ENCODE peak calls at places on chromosomes 1 and 21, in four cellular contexts. One of them, this sample, is unnamed.

GRCh38 chr21:25963186-25963585 is 207.4 kb downstream of the APP start:
- DNase-seq in right lobe of liver: no peak
- DNase-seq in ovary: no peak
- DNase-seq in H1: no peak
- DNase-seq in this sample: peak

GRCh38 chr1:48645883-48646282 is 130.8 kb downstream of the BEND5 start:
- DNase-seq in right lobe of liver: no peak
- DNase-seq in ovary: no peak
- DNase-seq in H1: no peak
- DNase-seq in this sample: no peak

GRCh38 chr1:18932387-18932786 is 24.1 kb downstream of the IFFO2 start:
- DNase-seq in right lobe of liver: no peak
- DNase-seq in ovary: no peak
- DNase-seq in H1: no peak
- DNase-seq in this sample: no peak

GRCh38 chr1:71839876-71840275 is 442.5 kb downstream of the NEGR1 start:
- DNase-seq in ovary: no peak
- DNase-seq in right lobe of liver: no peak
- DNase-seq in H1: no peak
- DNase-seq in this sample: no peak

GRCh38 chr1:1989759-1990158 is 13.8 kb downstream of the CFAP74 start:
- DNase-seq in H1: no peak
- DNase-seq in ovary: no peak
- DNase-seq in right lobe of liver: no peak
- DNase-seq in this sample: no peak

GRCh38 chr1:44276006-44276405 is 62.7 kb downstream of the DMAP1 start:
- DNase-seq in right lobe of liver: no peak
- DNase-seq in ovary: no peak
- DNase-seq in H1: no peak
- DNase-seq in this sample: no peak

GRCh38 chr1:244653439-244654283 is 735 bp downstream of the DESI2 start:
- DNase-seq in right lobe of liver: no peak
- DNase-seq in H1: no peak
- DNase-seq in ovary: no peak
- DNase-seq in this sample: peak

GRCh38 chr1:168719306-168720111 is 9.5 kb downstream of the DPT start:
- DNase-seq in H1: no peak
- DNase-seq in ovary: no peak
- DNase-seq in right lobe of liver: no peak
- DNase-seq in this sample: no peak

GRCh38 chr1:53541761-53542550 is 82.8 kb downstream of the DMRTB1 start:
- DNase-seq in ovary: no peak
- DNase-seq in H1: no peak
- DNase-seq in right lobe of liver: no peak
- DNase-seq in this sample: peak

DNA sequence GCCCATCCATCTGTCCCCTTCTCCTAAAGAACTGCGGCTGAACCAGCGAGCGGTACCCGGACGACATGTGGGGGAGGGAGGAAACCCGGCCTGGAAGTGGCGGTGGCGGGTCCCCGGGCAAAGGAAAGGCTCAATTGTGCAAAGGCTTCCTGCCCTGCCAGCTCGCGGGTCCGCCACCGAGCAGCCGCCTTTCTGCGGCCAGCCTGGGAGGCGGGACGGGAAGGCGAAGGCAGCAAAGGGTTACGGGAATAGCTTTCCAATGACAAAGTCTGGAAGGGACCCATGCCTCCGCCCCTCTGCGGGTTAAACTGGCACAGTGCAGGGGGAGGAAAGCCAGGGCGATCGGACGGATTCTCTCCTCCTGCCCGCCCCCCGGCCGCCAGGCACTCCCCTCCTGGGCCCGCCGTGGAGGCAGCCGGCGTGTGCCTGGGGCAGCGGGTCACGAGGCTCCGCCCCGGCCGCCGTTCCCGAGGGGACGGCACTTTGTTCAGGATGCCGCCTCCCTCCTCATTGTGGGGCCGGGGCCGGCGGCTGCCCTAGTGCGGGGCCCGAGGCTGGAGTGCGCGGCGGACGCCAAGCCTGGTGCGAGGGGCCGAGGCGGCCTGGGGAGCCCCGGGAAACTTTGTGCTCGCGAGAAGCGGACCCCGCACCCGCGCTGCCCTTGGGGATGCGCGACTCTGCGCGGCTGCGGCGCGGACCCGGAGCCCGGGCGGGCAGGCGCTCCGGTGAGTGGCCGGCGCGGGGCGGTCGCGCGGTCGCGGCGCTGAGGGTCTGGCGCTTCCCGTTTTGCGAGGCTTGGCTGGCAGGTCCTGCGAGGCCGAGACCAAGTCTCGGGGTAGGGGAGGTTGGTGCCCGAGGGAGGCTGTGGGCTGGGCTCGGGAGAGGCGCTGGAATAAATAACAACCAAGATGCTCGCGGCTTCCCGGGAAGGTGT is at the start of gene NAV1:
- DNase-seq in right lobe of liver: peak
- DNase-seq in H1: no peak
- DNase-seq in ovary: peak
- DNase-seq in this sample: peak
- TF ChIP-seq POLR2A in right lobe of liver: peak
- TF ChIP-seq POLR2A in H1: no peak
- TF ChIP-seq POLR2A in ovary: peak
- TF ChIP-seq POLR2A in this sample: peak

DNA sequence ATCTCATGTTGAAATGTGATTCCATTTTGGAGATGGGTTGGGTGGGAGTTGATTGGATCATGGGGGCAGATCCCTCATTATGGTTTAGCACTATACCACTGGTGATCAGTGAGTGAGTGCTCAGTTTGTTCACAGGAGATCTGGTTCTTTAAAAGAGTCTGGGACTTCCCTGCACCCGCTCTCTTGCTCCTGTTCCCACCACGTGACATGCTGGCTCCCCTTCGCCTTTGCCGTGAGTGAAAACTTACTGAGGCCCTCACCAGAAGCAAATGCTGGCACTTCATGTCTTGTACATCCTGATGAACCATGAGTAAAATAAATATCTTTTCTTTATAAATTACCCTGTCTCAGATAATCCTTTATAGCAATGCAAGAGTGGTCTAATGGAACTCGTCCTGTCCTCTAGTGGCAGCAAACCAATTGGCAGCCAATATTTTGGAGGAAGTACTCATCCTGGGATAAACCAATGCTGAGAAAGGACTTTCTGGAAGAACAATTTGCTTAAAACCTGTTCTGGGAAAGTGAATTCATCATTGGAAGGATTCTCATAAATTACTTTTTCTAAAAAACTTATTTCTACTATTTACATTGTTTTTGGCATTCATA is 27.8 kb upstream of the CYP4A11 start:
- DNase-seq in ovary: no peak
- DNase-seq in H1: no peak
- DNase-seq in right lobe of liver: no peak
- DNase-seq in this sample: no peak
- TF ChIP-seq CTCF in ovary: no peak
- TF ChIP-seq CTCF in H1: no peak
- TF ChIP-seq CTCF in right lobe of liver: peak
- TF ChIP-seq CTCF in this sample: peak

DNA sequence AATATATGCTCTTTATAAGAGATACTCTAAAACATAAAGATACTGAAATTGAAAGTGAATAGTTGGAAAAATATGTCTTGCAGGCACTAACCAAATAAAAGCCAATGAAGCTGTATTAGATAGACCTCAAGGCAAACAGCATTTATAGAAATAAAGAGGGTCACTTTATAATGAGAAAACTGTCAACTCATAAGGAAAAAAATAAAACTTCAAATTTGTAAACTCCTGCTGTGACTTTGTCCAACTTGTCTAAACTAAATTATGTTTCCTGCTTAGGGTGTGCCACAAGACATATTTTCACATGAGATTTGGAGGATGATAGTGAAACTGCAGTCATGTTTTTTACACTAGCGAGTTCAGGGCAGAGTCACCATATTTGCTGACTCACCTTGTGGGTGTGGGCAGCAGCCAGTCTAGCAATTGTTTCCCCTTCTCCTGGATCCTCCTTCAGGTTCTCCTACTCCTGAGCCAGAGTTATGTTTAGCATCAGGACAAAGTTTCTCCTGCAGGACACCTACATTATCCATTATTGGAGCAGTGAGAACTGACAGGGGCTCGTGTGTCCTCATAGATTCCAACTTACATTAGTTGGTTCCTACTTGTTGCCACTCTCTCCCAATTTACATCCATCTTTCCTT is 43.8 kb downstream of the CD53 start:
- DNase-seq in H1: no peak
- DNase-seq in right lobe of liver: no peak
- DNase-seq in ovary: no peak
- DNase-seq in this sample: no peak
- TF ChIP-seq POLR2A in H1: no peak
- TF ChIP-seq POLR2A in right lobe of liver: no peak
- TF ChIP-seq POLR2A in ovary: no peak
- TF ChIP-seq POLR2A in this sample: no peak

GRCh38 chr1:156549390-156549789 is 23.0 kb downstream of the IQGAP3 start:
- DNase-seq in H1: no peak
- DNase-seq in right lobe of liver: no peak
- DNase-seq in ovary: no peak
- DNase-seq in this sample: no peak
- TF ChIP-seq CTCF in H1: no peak
- TF ChIP-seq CTCF in right lobe of liver: no peak
- TF ChIP-seq CTCF in ovary: no peak
- TF ChIP-seq CTCF in this sample: no peak

GRCh38 chr1:46197551-46198025 is 646 bp downstream of the POMGNT1 start:
- DNase-seq in right lobe of liver: no peak
- DNase-seq in H1: no peak
- DNase-seq in ovary: no peak
- DNase-seq in this sample: no peak

GRCh38 chr1:46196609-46197008 is 1.6 kb downstream of the POMGNT1 start:
- DNase-seq in ovary: no peak
- DNase-seq in H1: no peak
- DNase-seq in right lobe of liver: no peak
- DNase-seq in this sample: no peak

GRCh38 chr1:46194641-46195179 is 3.5 kb downstream of the POMGNT1 start:
- DNase-seq in right lobe of liver: no peak
- DNase-seq in ovary: no peak
- DNase-seq in H1: no peak
- DNase-seq in this sample: no peak

GRCh38 chr1:46199233-46199749 is 1.1 kb upstream of the POMGNT1 start:
- DNase-seq in H1: no peak
- DNase-seq in right lobe of liver: no peak
- DNase-seq in ovary: no peak
- DNase-seq in this sample: no peak

GRCh38 chr1:46198026-46198826 is at the start of gene POMGNT1:
- DNase-seq in H1: no peak
- DNase-seq in ovary: peak
- DNase-seq in right lobe of liver: peak
- DNase-seq in this sample: peak
- TF ChIP-seq POLR2A in H1: no peak
- TF ChIP-seq POLR2A in ovary: no peak
- TF ChIP-seq POLR2A in right lobe of liver: peak
- TF ChIP-seq POLR2A in this sample: peak

This sample was measured in transverse colon.